ENCODE peak calls at places on chromosomes 12 and 14, in seven cellular contexts. U is tibial artery; E is CD8-positive, alpha-beta T cell; K is GM12865; B is fibroblast of mammary gland; T is GM12878; O is fibroblast of pulmonary artery. Z is an unnamed sample.

GRCh38 chr14:100653409-100653808 is 66.2 kb upstream of the BEGAIN start:
- DNase-seq in B (no peak), U (no peak), K (peak), O (no peak), T (no peak), E (no peak), Z (no peak)

GRCh38 chr14:103427485-103428443 is 42.5 kb downstream of the MARK3 start:
- DNase-seq in B (peak), O (peak), E (no peak), K (peak), T (peak), U (no peak), Z (peak)

GRCh38 chr14:35949933-35950332 is 123.8 kb downstream of the BRMS1L start:
- DNase-seq in U (no peak), B (no peak), O (peak), T (no peak), K (no peak), E (no peak), Z (no peak)

GRCh38 chr14:33972522-33973162 is 21.8 kb upstream of the EGLN3 start:
- DNase-seq in O (no peak), E (no peak), B (no peak), K (peak), U (no peak), T (peak), Z (no peak)

GRCh38 chr12:57772429-57773322 is at the start of gene EEF1AKMT3:
- DNase-seq in B (peak), O (peak), K (no peak), E (no peak), U (peak), T (no peak), Z (peak)

GRCh38 chr12:4275869-4276253 is 2.3 kb downstream of the CCND2 start:
- DNase-seq in B (no peak), U (no peak), E (no peak), T (no peak), O (no peak), K (no peak), Z (no peak)

GRCh38 chr14:26702721-26703250 is 105.0 kb upstream of the NOVA1 start:
- DNase-seq in B (peak), K (no peak), O (peak), U (no peak), T (no peak), E (no peak), Z (no peak)

GRCh38 chr12:132536102-132536876 is 46.3 kb downstream of the FBRSL1 start:
- DNase-seq in K (no peak), U (no peak), B (no peak), O (no peak), E (no peak), T (no peak), Z (no peak)

GRCh38 chr12:89781961-89782360 is 73.3 kb upstream of the ATP2B1 start:
- DNase-seq in E (no peak), T (no peak), B (no peak), O (no peak), K (no peak), U (no peak), Z (no peak)

GRCh38 chr12:99087278-99087677 is 442.2 kb downstream of the APAF1 start:
- DNase-seq in B (no peak), O (peak), E (no peak), K (peak), T (no peak), U (no peak), Z (no peak)

GRCh38 chr12:122866950-122867607 is 28.8 kb downstream of the VPS37B start:
- DNase-seq in T (no peak), B (no peak), E (no peak), K (no peak), O (no peak), U (peak), Z (no peak)

GRCh38 chr12:76450690-76451089 is 102.5 kb upstream of the BBS10 start:
- DNase-seq in E (no peak), O (peak), K (no peak), T (no peak), B (peak), U (no peak), Z (peak)

GRCh38 chr14:54669759-54670630 is 103.1 kb downstream of the SAMD4A start:
- DNase-seq in B (peak), K (no peak), U (no peak), O (peak), T (no peak), E (peak), Z (peak)

GRCh38 chr12:78121969-78122610 is 291.4 kb downstream of the NAV3 start:
- DNase-seq in U (no peak), E (no peak), T (no peak), O (no peak), B (peak), K (no peak), Z (no peak)

GRCh38 chr14:49950275-49951250 is 57.7 kb downstream of the ARF6 start:
- DNase-seq in T (no peak), K (no peak), E (no peak), U (no peak), O (no peak), B (peak), Z (no peak)
- H3K4me3 ChIP-seq in T (no peak), K (no peak), E (no peak), U (no peak), O (no peak), B (no peak), Z (no peak)

DNA sequence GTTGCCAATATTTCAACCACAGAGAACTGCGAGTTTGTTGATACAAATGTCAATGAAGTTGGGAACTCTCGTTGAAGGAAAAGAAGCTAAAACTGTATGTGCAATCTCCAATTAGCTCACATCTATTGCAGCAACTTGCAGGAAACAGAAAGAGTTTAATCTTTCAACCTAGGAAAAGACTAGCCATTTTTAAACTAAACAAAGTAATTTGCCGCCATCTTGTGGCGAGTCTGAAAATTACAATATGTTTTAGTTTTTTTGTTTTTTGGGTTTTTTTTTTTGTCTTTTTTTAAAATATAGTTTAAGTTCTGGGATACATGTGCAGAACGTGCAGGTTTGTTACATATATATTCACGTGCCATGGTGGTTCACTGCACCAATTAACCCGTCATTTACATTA is 131.2 kb upstream of the FOXG1 start:
- DNase-seq in K (peak), B (peak), U (no peak), O (peak), T (no peak), E (no peak), Z (peak)
- TF ChIP-seq CTCF in K (peak), B (peak), U (peak), O (peak), T (peak), E (peak), Z (peak)

DNA sequence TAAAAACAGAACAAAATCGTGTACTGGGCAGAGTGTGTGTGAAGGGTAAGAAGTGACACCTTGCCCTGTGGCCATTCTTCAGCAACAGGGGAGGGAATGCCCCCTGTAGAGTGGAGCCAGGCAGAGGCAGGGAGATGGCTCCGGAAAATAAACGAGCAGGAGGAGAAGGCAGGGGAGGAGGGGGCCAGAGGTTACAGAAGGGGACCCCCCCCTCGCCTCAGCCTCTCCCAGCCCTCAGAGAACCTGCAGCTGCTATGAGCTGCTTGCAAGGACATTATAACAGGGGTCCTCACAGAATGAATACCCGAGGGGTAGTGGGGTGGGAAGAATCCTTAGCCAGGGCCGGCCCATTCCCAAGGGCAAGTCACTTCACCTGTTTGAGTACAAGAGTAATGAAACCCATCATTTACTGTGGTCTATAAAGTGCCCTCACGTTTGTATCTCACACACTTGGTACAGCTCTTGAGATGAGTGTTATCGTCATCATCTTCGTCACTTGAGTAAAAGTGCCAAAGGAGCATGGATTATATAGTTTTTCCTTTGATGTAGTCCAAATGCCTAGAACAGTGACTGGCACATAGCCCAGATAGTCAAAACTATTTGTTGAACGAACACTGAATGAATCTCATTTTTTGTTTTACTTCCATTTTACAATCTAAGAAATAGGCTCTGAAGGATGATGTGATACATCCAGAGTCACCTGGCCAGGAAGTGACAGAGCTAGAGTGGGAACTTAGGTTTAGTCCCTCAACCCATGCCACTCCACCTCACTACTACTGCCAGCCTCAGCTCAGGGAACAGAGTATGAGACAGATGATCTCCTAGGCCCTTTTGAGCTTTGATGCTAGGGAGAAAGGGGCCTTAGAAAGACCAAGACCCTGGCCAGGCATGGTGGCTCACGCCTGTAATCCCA is 14.5 kb downstream of the SCNN1A start:
- DNase-seq in B (no peak), O (no peak), U (no peak), E (no peak), K (no peak), T (no peak), Z (no peak)
- H3K4me3 ChIP-seq in B (no peak), O (no peak), U (no peak), E (no peak), K (no peak), T (no peak), Z (no peak)

GRCh38 chr14:96205994-96206392 is 1.4 kb downstream of the BDKRB2 start:
- DNase-seq in K (no peak), B (no peak), T (no peak), U (no peak), O (no peak), E (no peak), Z (no peak)

GRCh38 chr14:96204151-96205058 is at the start of gene BDKRB2:
- DNase-seq in B (peak), T (no peak), E (no peak), K (peak), U (peak), O (peak), Z (peak)

GRCh38 chr14:96206461-96206860 is 1.8 kb downstream of the BDKRB2 start:
- DNase-seq in B (no peak), T (no peak), E (no peak), O (no peak), K (no peak), U (no peak), Z (no peak)

GRCh38 chr14:96203635-96204034 is 1.0 kb upstream of the BDKRB2 start:
- DNase-seq in B (no peak), K (no peak), O (no peak), U (no peak), E (no peak), T (no peak), Z (no peak)

DNA sequence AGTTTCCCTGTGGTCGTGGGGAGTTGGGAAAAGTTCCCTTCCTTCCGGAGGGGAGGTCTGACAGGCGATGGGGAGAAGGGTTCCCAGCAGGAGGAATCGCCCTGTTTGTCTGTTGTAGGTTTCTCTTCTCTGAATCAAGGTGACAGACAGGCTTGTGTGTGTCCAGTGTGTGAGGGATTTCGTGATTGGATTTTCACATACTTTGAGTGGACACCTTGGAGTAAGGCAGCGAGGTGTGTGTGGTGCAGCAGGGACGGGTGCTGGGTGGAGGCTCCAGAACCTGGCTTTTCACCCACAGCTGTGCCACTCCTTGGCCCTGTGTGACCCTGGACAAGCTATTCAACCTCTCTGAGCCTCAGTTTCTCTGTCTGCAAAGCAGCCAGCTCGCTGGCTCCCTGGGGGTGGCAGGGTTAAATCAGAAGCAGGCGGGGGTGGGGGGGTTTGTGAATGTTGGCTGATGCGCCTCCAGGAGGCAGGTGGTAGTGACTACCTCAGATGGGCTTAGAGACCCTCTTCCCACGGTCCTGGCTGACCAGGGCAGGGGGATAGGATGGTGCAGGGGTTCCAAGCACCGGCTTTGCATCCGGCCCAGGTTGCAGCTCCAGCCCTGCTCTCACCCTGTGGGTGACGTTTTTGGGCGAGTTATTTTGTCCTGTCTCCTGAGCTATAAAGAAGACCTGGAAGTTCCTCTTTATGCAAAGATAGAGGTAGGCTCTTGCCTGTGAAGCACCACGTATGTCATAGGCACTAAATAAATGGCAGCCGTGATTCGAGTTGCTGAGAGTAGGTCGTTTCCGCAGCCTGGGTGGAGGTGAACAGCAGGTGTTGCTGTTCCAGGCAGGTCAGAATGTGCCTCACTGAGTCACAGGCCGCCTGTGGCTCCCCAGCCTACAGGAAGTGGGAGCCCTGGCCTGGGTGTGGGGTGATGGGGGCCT is 687 bp downstream of the BDKRB2 start:
- DNase-seq in T (no peak), K (no peak), O (no peak), U (no peak), B (no peak), E (no peak), Z (no peak)
- TF ChIP-seq CTCF in T (no peak), K (no peak), O (no peak), U (no peak), B (no peak), E (no peak), Z (no peak)

DNA sequence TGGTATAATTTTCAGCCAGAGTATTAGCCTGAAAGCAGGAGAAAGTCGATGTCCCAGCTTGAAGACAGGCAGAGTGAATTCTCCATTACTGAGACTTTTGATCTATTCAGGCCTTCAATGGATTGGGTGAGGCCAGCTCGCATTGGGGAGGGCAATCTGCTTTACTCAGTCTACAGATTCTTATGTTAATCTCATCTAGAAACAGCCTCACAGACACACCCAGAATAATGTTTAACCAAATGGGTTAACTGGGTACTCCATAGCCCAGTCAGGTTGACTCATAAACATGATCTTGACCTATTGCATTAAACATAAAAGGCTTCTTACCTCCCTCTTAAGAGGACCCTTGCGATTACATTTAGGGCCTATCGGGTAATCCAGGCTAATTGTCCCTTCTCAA is 118.0 kb downstream of the KTN1 start:
- DNase-seq in U (no peak), E (no peak), T (no peak), O (no peak), B (no peak), K (no peak), Z (no peak)
- H3K4me3 ChIP-seq in U (no peak), E (no peak), T (no peak), O (no peak), B (no peak), K (no peak), Z (no peak)

Z was measured in foreskin fibroblast.